ENCODE peak calls at places on chromosomes 3 and 15, in eight cellular contexts. Y is fibroblast of lung; O is activated CD4-positive, alpha-beta T cell treated with anti-CD3 and anti-CD28 coated beads for 24 hours; R is GM10248; I is T-cell; G is tibial artery; X is stimulated activated CD8-positive, alpha-beta memory T cell treated with anti-CD3 and anti-CD28 coated beads, Interleukin-15, amount 100 ng/mL, for 4 hours; K is MCF 10A. A is an unnamed sample.

GRCh38 chr3:197505796-197506553 is 49.8 kb downstream of the BDH1 start:
- DNase-seq in Y (no peak), R (no peak), X (no peak), G (no peak), I (no peak), O (no peak), K (no peak), A (no peak)

GRCh38 chr15:28111552-28111951 is 12.4 kb upstream of the OCA2 start:
- DNase-seq in O (no peak), I (no peak), X (no peak), G (no peak), Y (no peak), K (no peak), R (no peak), A (no peak)

GRCh38 chr15:85048430-85048829 is 66.8 kb downstream of the PDE8A start:
- DNase-seq in R (no peak), G (no peak), O (no peak), X (no peak), K (no peak), Y (peak; percentile 51), I (no peak), A (no peak)

GRCh38 chr15:81064253-81064652 is 63.5 kb downstream of the TLNRD1 start:
- DNase-seq in X (no peak), R (no peak), K (no peak), Y (no peak), G (no peak), I (no peak), O (no peak), A (no peak)

GRCh38 chr3:140859592-140860336 is 81.9 kb upstream of the SLC25A36 start:
- DNase-seq in G (no peak), K (peak; percentile 13), I (no peak), R (no peak), Y (no peak), O (no peak), X (no peak), A (no peak)

GRCh38 chr3:144687862-144688261 is 716.2 kb downstream of the DIPK2A start:
- DNase-seq in I (no peak), Y (no peak), O (no peak), G (no peak), X (no peak), K (no peak), R (no peak), A (no peak)

GRCh38 chr15:101538996-101539395 is 49.5 kb upstream of the PCSK6 start:
- DNase-seq in R (no peak), K (no peak), X (no peak), I (no peak), G (no peak), O (no peak), Y (no peak), A (no peak)

GRCh38 chr15:45795487-45796069 is 160.7 kb downstream of the SQOR start:
- DNase-seq in O (no peak), G (no peak), I (no peak), X (no peak), R (no peak), Y (peak; percentile 30), K (peak; percentile 70), A (no peak)

GRCh38 chr3:87397210-87397609 is 120.8 kb upstream of the POU1F1 start:
- DNase-seq in Y (no peak), G (no peak), X (no peak), O (no peak), R (no peak), K (no peak), I (no peak), A (no peak)

GRCh38 chr15:73397461-73397860 is 28.7 kb upstream of the HCN4 start:
- DNase-seq in Y (no peak), X (no peak), R (no peak), K (no peak), I (no peak), G (no peak), O (no peak), A (no peak)

GRCh38 chr15:30953183-30953582 is 38.2 kb downstream of the MTMR10 start:
- DNase-seq in I (no peak), R (no peak), G (no peak), X (no peak), Y (no peak), K (no peak), O (no peak), A (no peak)

GRCh38 chr3:126407412-126408044 is 12.8 kb downstream of the CFAP100 start:
- DNase-seq in K (no peak), R (no peak), X (no peak), I (no peak), Y (no peak), O (no peak), G (no peak), A (no peak)

GRCh38 chr15:88902846-88903245 is 7.5 kb upstream of the HAPLN3 start:
- DNase-seq in G (no peak), I (no peak), O (no peak), X (no peak), K (no peak), Y (no peak), R (no peak), A (no peak)

GRCh38 chr15:75620776-75621536 is 4.6 kb downstream of the SNUPN start:
- DNase-seq in G (peak; percentile 92), K (peak; percentile 81), R (no peak), O (no peak), X (no peak), Y (peak; percentile 92), I (no peak), A (peak; percentile 77)

GRCh38 chr3:143084856-143085731 is 34.5 kb upstream of the CHST2 start:
- DNase-seq in X (no peak), O (no peak), I (no peak), K (peak; percentile 48), G (no peak), R (peak; percentile 67), Y (no peak), A (no peak)

GRCh38 chr3:127368186-127369032 is 80.6 kb upstream of the PRR20G start:
- DNase-seq in I (no peak), Y (no peak), G (no peak), O (no peak), X (no peak), R (no peak), K (no peak), A (no peak)

GRCh38 chr3:10358309-10358980 is 37.5 kb upstream of the SEC13 start:
- DNase-seq in G (no peak), O (no peak), I (no peak), K (no peak), X (no peak), R (no peak), Y (no peak), A (no peak)

GRCh38 chr15:56428821-56429458 is 36.0 kb downstream of the MNS1 start:
- DNase-seq in Y (peak; percentile 58), X (no peak), I (no peak), K (peak; percentile 51), O (no peak), G (no peak), R (peak; percentile 38), A (no peak)

GRCh38 chr15:77185242-77185785 is 114.4 kb upstream of the TSPAN3 start:
- DNase-seq in R (no peak), K (no peak), G (no peak), X (no peak), O (no peak), I (no peak), Y (no peak), A (no peak)

GRCh38 chr3:172658344-172659245 is 52.3 kb downstream of the NCEH1 start:
- DNase-seq in K (peak; percentile 88), G (no peak), R (no peak), O (no peak), X (no peak), Y (peak; percentile 96), I (no peak), A (no peak)

GRCh38 chr3:175980731-175981130 is 1121.6 kb downstream of the NAALADL2 start:
- DNase-seq in R (no peak), X (no peak), I (no peak), Y (no peak), K (no peak), G (no peak), O (no peak), A (no peak)

GRCh38 chr3:113560845-113561623 is 28.7 kb downstream of the SIDT1 start:
- DNase-seq in G (no peak), I (no peak), K (peak; percentile 33), O (no peak), Y (peak; percentile 12), X (no peak), R (no peak), A (no peak)

GRCh38 chr3:172213168-172213567 is 173.8 kb downstream of the FNDC3B start:
- DNase-seq in R (no peak), O (no peak), X (no peak), Y (peak; percentile 54), I (no peak), K (no peak), G (no peak), A (no peak)

GRCh38 chr3:17372811-17373210 is 369.6 kb downstream of the TBC1D5 start:
- DNase-seq in K (peak; percentile 27), Y (peak; percentile 45), I (no peak), G (no peak), O (no peak), R (no peak), X (no peak), A (no peak)

GRCh38 chr3:51357856-51358255 is 27.2 kb upstream of the MANF start:
- DNase-seq in X (no peak), R (no peak), Y (no peak), I (no peak), G (no peak), O (no peak), K (no peak), A (no peak)

GRCh38 chr15:27490867-27491595 is 520.0 kb downstream of the GABRG3 start:
- DNase-seq in O (no peak), G (no peak), X (no peak), Y (no peak), I (no peak), K (no peak), R (no peak), A (no peak)

GRCh38 chr15:31446546-31446945 is 119.9 kb downstream of the KLF13 start:
- DNase-seq in X (no peak), G (no peak), R (no peak), Y (no peak), K (no peak), O (no peak), I (no peak), A (no peak)